ENCODE peak calls at places on chromosomes 4 and X, in seven cellular contexts. H, N, M, G, O, Z and J are unnamed samples.
A peak's percentile ranks its signal among the peaks of the same experiment; 100 is the strongest.

GRCh38 chr4:56261027-56261426 is 126.3 kb downstream of the AASDH start:
- DNase-seq in H (no peak), N (no peak), M (no peak), G (no peak), O (no peak), Z (no peak), J (no peak)

GRCh38 chrX:68878977-68879376 is 50.2 kb downstream of the EFNB1 start:
- DNase-seq in H (no peak), N (peak; percentile 45), M (no peak), G (peak; percentile 23), O (no peak), Z (no peak), J (no peak)

GRCh38 chr4:99540287-99540939 is 23.4 kb downstream of the TRMT10A start:
- DNase-seq in H (no peak), N (no peak), M (no peak), G (no peak), O (no peak), Z (no peak), J (no peak)

GRCh38 chr4:86233681-86234080 is 126.2 kb downstream of the MAPK10 start:
- DNase-seq in H (no peak), N (no peak), M (no peak), G (no peak), O (peak; percentile 95), Z (no peak), J (no peak)

GRCh38 chr4:38686682-38687081 is 22.7 kb downstream of the KLF3 start:
- DNase-seq in H (no peak), N (no peak), M (no peak), G (no peak), O (no peak), Z (no peak), J (no peak)

GRCh38 chrX:88355252-88355651 is 391.8 kb upstream of the CPXCR1 start:
- DNase-seq in H (no peak), N (no peak), M (no peak), G (no peak), O (no peak), Z (no peak), J (no peak)

GRCh38 chr4:156437666-156438065 is 484.0 kb upstream of the CTSO start:
- DNase-seq in H (no peak), N (no peak), M (no peak), G (no peak), O (no peak), Z (no peak), J (no peak)

GRCh38 chr4:52368895-52369294 is 290.2 kb downstream of the USP46 start:
- DNase-seq in H (no peak), N (peak; percentile 17), M (no peak), G (no peak), O (no peak), Z (no peak), J (no peak)

GRCh38 chr4:123896446-123897071 is 500.0 kb downstream of the SPRY1 start:
- DNase-seq in H (no peak), N (no peak), M (no peak), G (no peak), O (peak; percentile 23), Z (no peak), J (peak; percentile 64)

GRCh38 chr4:15327311-15328298 is 100.2 kb upstream of the C1QTNF7 start:
- DNase-seq in H (no peak), N (no peak), M (no peak), G (no peak), O (peak; percentile 74), Z (no peak), J (no peak)

GRCh38 chr4:112118742-112119357 is 26.4 kb upstream of the FAM241A start:
- DNase-seq in H (no peak), N (no peak), M (no peak), G (no peak), O (no peak), Z (no peak), J (no peak)

GRCh38 chrX:150347471-150347870 is 15.6 kb upstream of the MAMLD1 start:
- DNase-seq in H (no peak), N (no peak), M (no peak), G (no peak), O (no peak), Z (no peak), J (no peak)

GRCh38 chr4:123953556-123953955 is 557.0 kb downstream of the SPRY1 start:
- DNase-seq in H (no peak), N (no peak), M (no peak), G (no peak), O (no peak), Z (no peak), J (no peak)

GRCh38 chrX:132744470-132744869 is 214.0 kb downstream of the HS6ST2 start:
- DNase-seq in H (no peak), N (no peak), M (no peak), G (no peak), O (no peak), Z (no peak), J (no peak)

GRCh38 chrX:107721318-107721717 is 54.3 kb downstream of the TSC22D3 start:
- DNase-seq in H (no peak), N (no peak), M (no peak), G (no peak), O (no peak), Z (no peak), J (no peak)

GRCh38 chrX:150506486-150506885 is 61.9 kb upstream of the MTM1 start:
- DNase-seq in H (no peak), N (no peak), M (no peak), G (no peak), O (no peak), Z (no peak), J (no peak)

GRCh38 chrX:139126493-139126892 is 404.0 kb upstream of the F9 start:
- DNase-seq in H (no peak), N (no peak), M (no peak), G (no peak), O (no peak), Z (no peak), J (peak; percentile 74)

GRCh38 chr4:84814100-84814750 is 152.3 kb downstream of the WDFY3 start:
- DNase-seq in H (no peak), N (no peak), M (no peak), G (no peak), O (peak; percentile 91), Z (no peak), J (peak; percentile 70)

GRCh38 chr4:1727117-1728031 is 6.1 kb downstream of the TACC3 start:
- DNase-seq in H (no peak), N (no peak), M (no peak), G (no peak), O (peak; percentile 88), Z (no peak), J (peak; percentile 80)

GRCh38 chr4:143287571-143287923 is 49.1 kb upstream of the GAB1 start:
- DNase-seq in H (no peak), N (no peak), M (no peak), G (no peak), O (no peak), Z (no peak), J (no peak)

GRCh38 chr4:78599931-78600375 is 48.4 kb downstream of the ANXA3 start:
- DNase-seq in H (no peak), N (no peak), M (no peak), G (no peak), O (no peak), Z (no peak), J (peak; percentile 46)

GRCh38 chrX:15437724-15438123 is 53.5 kb upstream of the VEGFD start:
- DNase-seq in H (no peak), N (no peak), M (no peak), G (no peak), O (no peak), Z (no peak), J (no peak)

GRCh38 chr4:6474705-6475457 is 2.5 kb upstream of the PPP2R2C start:
- DNase-seq in H (no peak), N (no peak), M (no peak), G (no peak), O (no peak), Z (no peak), J (no peak)